ENCODE peak calls at places on chromosomes 12 and 14, in ten cellular contexts. Z, O, B, I, G, Y, R, F, Q and W are unnamed samples.

GRCh38 chr12:128228581-128228980 is 38.4 kb upstream of the TMEM132C start:
- DNase-seq in Q (no peak), G (no peak), B (no peak), Z (no peak), O (no peak), I (no peak), R (no peak), F (no peak), Y (no peak), W (no peak)

GRCh38 chr12:45214739-45215418 is 1.0 kb upstream of the ANO6 start:
- DNase-seq in B (no peak), Y (no peak), O (no peak), I (no peak), Z (no peak), F (peak), G (no peak), Q (no peak), R (no peak), W (no peak)

GRCh38 chr12:73083736-73084135 is 811.6 kb downstream of the TRHDE start:
- DNase-seq in I (no peak), Q (no peak), O (no peak), G (no peak), R (no peak), B (no peak), Y (no peak), F (no peak), Z (no peak), W (no peak)

GRCh38 chr14:73833530-73834257 is 17.9 kb upstream of the PTGR2 start:
- DNase-seq in Y (no peak), I (no peak), O (no peak), R (no peak), B (no peak), Z (no peak), Q (no peak), F (peak), G (peak), W (peak)

GRCh38 chr14:21092147-21093011 is 6.1 kb downstream of the ZNF219 start:
- DNase-seq in Z (no peak), O (peak), B (peak), Y (peak), G (peak), Q (peak), R (peak), I (peak), F (peak), W (peak)

GRCh38 chr14:72863216-72864006 is 30.5 kb downstream of the DPF3 start:
- DNase-seq in Y (no peak), F (no peak), I (no peak), G (peak), Q (no peak), O (no peak), R (no peak), B (no peak), Z (no peak), W (no peak)

GRCh38 chr12:91388573-91388972 is 206.0 kb upstream of the DCN start:
- DNase-seq in R (no peak), O (no peak), I (no peak), G (no peak), Q (no peak), Z (no peak), B (no peak), Y (no peak), F (no peak), W (no peak)

GRCh38 chr14:76867536-76868452 is 41.6 kb downstream of the LRRC74A start:
- DNase-seq in F (no peak), I (no peak), Q (no peak), Y (peak), B (no peak), G (no peak), R (no peak), O (no peak), Z (no peak), W (no peak)

GRCh38 chr14:99523661-99524050 is 42.4 kb downstream of the CCNK start:
- DNase-seq in B (no peak), Y (no peak), Z (no peak), F (no peak), Q (no peak), R (no peak), O (no peak), I (peak), G (no peak), W (no peak)

GRCh38 chr12:49534806-49535278 is 4.0 kb upstream of the KCNH3 start:
- DNase-seq in Q (no peak), I (no peak), Y (no peak), G (no peak), R (no peak), Z (no peak), O (peak), F (no peak), B (no peak), W (peak)

GRCh38 chr14:68941820-68942219 is 37.3 kb downstream of the ACTN1 start:
- DNase-seq in B (peak), Q (no peak), Y (no peak), Z (peak), F (peak), R (no peak), I (no peak), G (peak), O (peak), W (peak)

GRCh38 chr12:120470150-120470817 is 736 bp upstream of the SRSF9 start:
- DNase-seq in O (no peak), Z (peak), B (no peak), R (no peak), F (no peak), Y (no peak), G (no peak), Q (no peak), I (peak), W (no peak)

GRCh38 chr14:59346329-59346728 is 118.9 kb downstream of the GPR135 start:
- DNase-seq in F (no peak), B (no peak), O (no peak), Z (no peak), R (no peak), I (no peak), G (no peak), Q (no peak), Y (no peak), W (no peak)

GRCh38 chr12:14743061-14743460 is 46.7 kb upstream of the GUCY2C start:
- DNase-seq in G (no peak), F (no peak), Y (no peak), O (no peak), B (no peak), Z (no peak), Q (no peak), I (no peak), R (no peak), W (no peak)

GRCh38 chr14:58626441-58626840 is 11.3 kb upstream of the DACT1 start:
- DNase-seq in B (no peak), Z (no peak), F (peak), O (no peak), G (peak), R (no peak), Y (no peak), I (no peak), Q (no peak), W (no peak)

GRCh38 chr14:74612346-74613021 is 447 bp upstream of the LTBP2 start:
- DNase-seq in Y (peak), B (peak), I (peak), R (peak), Q (peak), G (peak), Z (peak), O (peak), F (peak), W (peak)

GRCh38 chr12:57487597-57488396 is at the start of gene MARS1:
- DNase-seq in R (peak), B (peak), Y (peak), O (peak), Z (peak), F (peak), G (peak), I (peak), Q (peak), W (peak)
- TF ChIP-seq CTCF in R (peak), B (no peak), Y (no peak), O (no peak), Z (peak), F (no peak), G (no peak), I (no peak), Q (no peak), W (no peak)

GRCh38 chr12:89708793-89709156 is at the start of gene ATP2B1:
- DNase-seq in G (peak), B (peak), Z (peak), F (peak), Y (peak), R (peak), Q (peak), I (peak), O (peak), W (peak)
- TF ChIP-seq CTCF in G (no peak), B (no peak), Z (no peak), F (peak), Y (no peak), R (no peak), Q (no peak), I (no peak), O (no peak), W (peak)

GRCh38 chr12:27324452-27324999 is 8.1 kb upstream of the BMAL2 start:
- DNase-seq in Y (no peak), R (no peak), I (no peak), Z (no peak), O (no peak), Q (no peak), B (no peak), F (peak), G (no peak), W (no peak)
- TF ChIP-seq CTCF in Y (no peak), R (no peak), I (no peak), Z (no peak), O (no peak), Q (no peak), B (no peak), F (no peak), G (no peak), W (no peak)

GRCh38 chr12:68899251-68899771 is 33.7 kb downstream of the CPM start:
- DNase-seq in B (no peak), R (peak), G (peak), Y (peak), O (no peak), F (peak), Q (peak), Z (peak), I (peak), W (no peak)
- TF ChIP-seq CTCF in B (no peak), R (peak), G (peak), Y (no peak), O (no peak), F (peak), Q (no peak), Z (no peak), I (peak), W (peak)

DNA sequence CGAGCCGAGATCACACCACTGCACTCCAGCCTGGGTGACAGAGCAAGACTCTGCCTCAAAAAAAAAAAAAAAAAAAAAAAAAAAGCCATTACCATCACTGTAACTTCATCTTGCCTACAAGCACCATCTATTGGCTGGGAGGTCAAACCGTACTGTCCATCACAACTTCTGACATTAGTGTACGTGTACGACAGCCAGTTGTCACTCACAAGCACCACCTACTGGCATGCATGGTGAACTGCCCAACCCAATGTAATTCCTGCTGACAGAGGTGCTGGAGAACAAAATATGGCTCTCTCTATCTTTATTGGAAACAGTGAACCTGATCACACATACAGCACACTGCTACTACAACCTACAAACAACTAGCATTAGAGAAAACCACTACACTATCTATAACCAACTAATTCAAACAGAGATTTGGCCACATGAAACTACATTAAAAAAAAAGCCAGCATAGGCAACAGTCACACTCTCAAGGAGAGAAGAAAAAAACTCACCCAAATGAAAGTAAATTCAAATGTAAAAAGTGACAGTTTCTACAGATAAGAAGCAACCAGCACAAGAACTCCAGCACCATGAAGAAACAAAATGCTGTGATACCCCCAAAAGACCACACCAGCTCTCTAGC is 82.3 kb downstream of the PUS7L start:
- DNase-seq in Y (no peak), Z (no peak), F (no peak), R (no peak), I (no peak), G (no peak), O (no peak), Q (no peak), B (peak), W (no peak)
- TF ChIP-seq CTCF in Y (no peak), Z (peak), F (peak), R (no peak), I (no peak), G (peak), O (no peak), Q (no peak), B (peak), W (peak)

GRCh38 chr12:92928962-92929915 is at the start of gene EEA1:
- DNase-seq in Z (peak), B (peak), R (peak), Y (peak), F (peak), I (peak), G (peak), Q (peak), O (peak), W (peak)
- TF ChIP-seq CTCF in Z (peak), B (peak), R (no peak), Y (no peak), F (peak), I (no peak), G (no peak), Q (no peak), O (no peak), W (peak)

GRCh38 chr12:56601503-56601902 is 28.6 kb downstream of the BAZ2A start:
- DNase-seq in O (no peak), R (no peak), F (no peak), Y (no peak), I (peak), Q (no peak), G (no peak), Z (no peak), B (peak), W (no peak)
- TF ChIP-seq CTCF in O (no peak), R (no peak), F (peak), Y (no peak), I (no peak), Q (no peak), G (no peak), Z (no peak), B (no peak), W (no peak)

GRCh38 chr12:38465020-38465419 is 148.4 kb downstream of the ALG10B start:
- DNase-seq in B (no peak), R (no peak), O (no peak), G (no peak), Q (no peak), Z (no peak), I (no peak), F (no peak), Y (no peak), W (no peak)
- TF ChIP-seq CTCF in B (no peak), R (no peak), O (no peak), G (no peak), Q (no peak), Z (no peak), I (no peak), F (no peak), Y (no peak), W (no peak)

GRCh38 chr14:101889898-101890297 is 74.5 kb upstream of the DYNC1H1 start:
- DNase-seq in F (no peak), I (peak), G (peak), Q (no peak), Y (no peak), B (no peak), O (peak), R (no peak), Z (no peak), W (peak)
- TF ChIP-seq CTCF in F (no peak), I (no peak), G (peak), Q (no peak), Y (no peak), B (no peak), O (no peak), R (no peak), Z (no peak), W (peak)

DNA sequence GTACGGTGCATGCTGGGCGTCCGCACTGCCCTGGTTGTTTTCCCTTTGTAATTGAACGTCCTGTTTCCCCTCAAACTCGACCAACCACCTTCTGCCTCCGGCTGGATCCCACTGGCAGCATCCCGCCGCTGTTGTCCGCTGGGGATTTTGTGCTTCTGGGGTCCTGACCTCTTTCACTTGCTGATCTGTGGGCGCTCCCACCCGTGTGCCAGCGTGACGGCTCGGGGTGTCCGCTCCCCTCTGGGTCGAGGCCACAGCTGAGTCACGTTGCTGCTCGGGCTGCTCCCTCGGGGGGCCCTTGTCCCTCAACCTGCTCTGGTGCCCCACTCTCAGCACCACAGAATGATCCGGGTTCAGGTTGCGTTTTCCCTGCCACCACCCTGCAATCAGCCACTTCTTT is 8.0 kb downstream of the PGAM5 start:
- DNase-seq in Q (peak), I (no peak), Y (no peak), R (no peak), O (no peak), G (no peak), F (no peak), Z (no peak), B (no peak), W (no peak)
- TF ChIP-seq CTCF in Q (no peak), I (no peak), Y (no peak), R (no peak), O (no peak), G (no peak), F (no peak), Z (no peak), B (no peak), W (no peak)